ENCODE peak calls at places on chromosome 5, in seven cellular contexts. U, N, B, P, T, R and L are unnamed samples.
A peak's percentile ranks its signal among the peaks of the same experiment; 100 is the strongest.

GRCh38 chr5:119071573-119071874 is 637 bp downstream of the DMXL1 start:
- DNase-seq in U (no peak), N (peak; percentile 2), B (no peak), P (no peak), T (no peak), R (no peak), L (peak; percentile 17)

GRCh38 chr5:164687391-164687790 is 1182.0 kb downstream of the MAT2B start:
- DNase-seq in U (no peak), N (no peak), B (no peak), P (no peak), T (no peak), R (no peak), L (no peak)

GRCh38 chr5:83718195-83718825 is 2.3 kb downstream of the HAPLN1 start:
- DNase-seq in U (no peak), N (peak; percentile 73), B (peak; percentile 28), P (peak; percentile 62), T (no peak), R (no peak), L (no peak)

GRCh38 chr5:44389410-44389879 is at the start of gene FGF10:
- DNase-seq in U (no peak), N (no peak), B (peak; percentile 7), P (no peak), T (no peak), R (peak; percentile 68), L (no peak)

GRCh38 chr5:10679336-10679988 is 81.6 kb downstream of the DAP start:
- DNase-seq in U (no peak), N (no peak), B (no peak), P (no peak), T (no peak), R (no peak), L (no peak)

GRCh38 chr5:61603211-61603908 is 271.3 kb downstream of the ZSWIM6 start:
- DNase-seq in U (no peak), N (no peak), B (peak; percentile 32), P (peak; percentile 44), T (no peak), R (no peak), L (no peak)

GRCh38 chr5:74357827-74358226 is 282.7 kb downstream of the ENC1 start:
- DNase-seq in U (no peak), N (peak; percentile 19), B (no peak), P (no peak), T (no peak), R (no peak), L (no peak)

GRCh38 chr5:32628049-32628803 is 42.9 kb downstream of the SUB1 start:
- DNase-seq in U (no peak), N (peak; percentile 85), B (peak; percentile 22), P (no peak), T (no peak), R (no peak), L (no peak)

GRCh38 chr5:72244862-72245371 is 75.1 kb downstream of the MRPS27 start:
- DNase-seq in U (no peak), N (peak; percentile 61), B (no peak), P (peak; percentile 19), T (no peak), R (peak; percentile 14), L (no peak)

GRCh38 chr5:103347729-103348128 is 89.2 kb downstream of the MACIR start:
- DNase-seq in U (no peak), N (no peak), B (no peak), P (no peak), T (no peak), R (no peak), L (no peak)

GRCh38 chr5:10632110-10632903 is 68.4 kb downstream of the ANKRD33B start:
- DNase-seq in U (no peak), N (peak; percentile 59), B (no peak), P (no peak), T (no peak), R (no peak), L (no peak)

GRCh38 chr5:5695266-5695665 is 272.8 kb downstream of the ICE1 start:
- DNase-seq in U (no peak), N (no peak), B (no peak), P (no peak), T (no peak), R (no peak), L (no peak)

GRCh38 chr5:78922879-78923621 is 62.1 kb downstream of the ARSB start:
- DNase-seq in U (no peak), N (no peak), B (no peak), P (no peak), T (no peak), R (no peak), L (no peak)

GRCh38 chr5:131382407-131383395 is 118.8 kb downstream of the CDC42SE2 start:
- DNase-seq in U (no peak), N (peak; percentile 58), B (peak; percentile 41), P (peak; percentile 70), T (no peak), R (no peak), L (no peak)

GRCh38 chr5:154176191-154176590 is 14.3 kb upstream of the GALNT10 start:
- DNase-seq in U (no peak), N (peak; percentile 50), B (no peak), P (no peak), T (no peak), R (no peak), L (no peak)

GRCh38 chr5:99029172-99029571 is 100.4 kb upstream of the CHD1 start:
- DNase-seq in U (no peak), N (no peak), B (no peak), P (no peak), T (no peak), R (no peak), L (no peak)

GRCh38 chr5:126527892-126528291 is 67.1 kb downstream of the ALDH7A1 start:
- DNase-seq in U (no peak), N (peak; percentile 98), B (no peak), P (no peak), T (no peak), R (no peak), L (no peak)

GRCh38 chr5:157816682-157817268 is 42.2 kb downstream of the CLINT1 start:
- DNase-seq in U (no peak), N (peak; percentile 29), B (no peak), P (no peak), T (no peak), R (no peak), L (no peak)

GRCh38 chr5:170393235-170393634 is 4.1 kb upstream of the KCNMB1 start:
- DNase-seq in U (no peak), N (no peak), B (no peak), P (no peak), T (no peak), R (no peak), L (no peak)

GRCh38 chr5:154190652-154191304 is at the start of gene GALNT10:
- DNase-seq in U (no peak), N (peak; percentile 66), B (peak; percentile 65), P (peak; percentile 59), T (no peak), R (peak; percentile 66), L (no peak)

DNA sequence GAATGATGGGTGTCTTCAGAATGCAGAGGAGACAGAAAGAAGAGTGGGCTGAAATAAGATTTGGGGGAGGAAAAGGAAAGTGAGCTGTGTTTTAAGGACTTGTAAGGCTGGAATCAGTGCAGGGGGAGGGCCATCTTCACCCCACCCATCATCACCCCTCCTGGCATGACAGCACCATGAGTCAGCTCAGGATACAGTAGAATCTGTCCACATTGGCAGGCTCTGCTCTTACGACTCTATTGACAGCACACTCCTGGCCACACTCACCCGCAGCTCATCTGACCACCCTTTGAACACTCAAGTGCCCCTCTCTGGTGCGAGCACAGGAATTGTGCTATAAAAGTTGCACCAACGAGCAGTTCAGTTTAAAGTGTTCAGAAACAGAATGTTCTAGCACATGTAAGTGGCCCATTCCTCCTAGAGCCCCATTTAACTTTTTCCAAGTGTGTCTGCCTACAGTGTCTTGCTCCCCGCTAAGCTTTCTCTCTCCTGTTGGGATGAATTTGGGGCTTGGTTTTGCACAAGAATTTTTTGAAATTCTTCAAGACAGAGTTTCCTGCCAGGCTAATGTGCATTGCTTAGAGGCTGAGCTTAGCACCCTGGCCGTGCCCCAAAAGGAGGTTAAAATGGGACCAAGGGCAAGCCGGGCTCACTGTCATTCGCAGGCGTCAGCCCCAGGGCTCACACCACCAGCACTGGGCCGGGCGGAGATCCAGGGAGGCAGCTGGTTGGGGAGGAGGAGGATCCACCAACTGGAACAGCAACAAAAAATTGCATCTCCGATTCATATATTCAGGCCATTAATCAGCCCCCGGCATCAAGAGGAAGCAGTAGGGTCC is 12.1 kb downstream of the ADRA1B start:
- DNase-seq in U (no peak), N (peak; percentile 90), B (peak; percentile 90), P (peak; percentile 73), T (no peak), R (peak; percentile 47), L (no peak)
- TF ChIP-seq POLR2A in U (no peak), N (no peak), B (no peak), P (no peak), T (no peak), R (no peak), L (no peak)

DNA sequence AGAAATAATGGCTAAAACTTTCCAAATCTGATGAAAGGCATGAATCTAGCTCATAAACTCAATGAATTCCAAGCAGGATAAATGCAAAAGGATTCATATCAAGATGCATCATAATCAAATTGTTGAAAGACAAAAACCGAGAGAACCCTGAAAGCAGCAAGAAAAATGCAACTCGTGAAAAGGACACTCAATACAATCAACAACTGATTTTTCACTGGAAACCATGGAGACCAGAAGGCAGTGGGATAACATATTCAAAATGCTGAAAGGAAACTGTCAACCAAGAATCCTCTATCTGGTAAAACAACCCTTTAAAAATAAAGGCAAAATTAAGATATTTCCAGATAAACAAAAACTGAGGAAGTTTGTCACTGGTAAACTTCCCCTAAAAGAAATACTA is 9.5 kb downstream of the FBXL17 start:
- DNase-seq in U (no peak), N (no peak), B (no peak), P (no peak), T (no peak), R (no peak), L (no peak)
- H3K9me3 ChIP-seq in U (peaks cover 7% of the 10 kb centered on the region), N (peaks cover 14% of the 10 kb centered on the region), B (no peaks in the 10 kb centered on the region), P (peaks cover 26% of the 10 kb centered on the region), T (peaks cover 30% of the 10 kb centered on the region), R (peaks cover 2% of the 10 kb centered on the region), L (no peaks in the 10 kb centered on the region)

GRCh38 chr5:68548959-68549676 is 333.6 kb downstream of the PIK3R1 start:
- DNase-seq in U (no peak), N (peak; percentile 92), B (no peak), P (peak; percentile 67), T (no peak), R (no peak), L (no peak)

GRCh38 chr5:68547621-68548020 is 332.1 kb downstream of the PIK3R1 start:
- DNase-seq in U (no peak), N (peak; percentile 42), B (no peak), P (no peak), T (no peak), R (no peak), L (no peak)

GRCh38 chr5:68544656-68545565 is 329.4 kb downstream of the PIK3R1 start:
- DNase-seq in U (no peak), N (peak; percentile 45), B (no peak), P (no peak), T (no peak), R (no peak), L (no peak)

GRCh38 chr5:68545636-68546325 is 330.2 kb downstream of the PIK3R1 start:
- DNase-seq in U (no peak), N (no peak), B (no peak), P (no peak), T (no peak), R (no peak), L (no peak)

GRCh38 chr5:68547049-68547448 is 331.5 kb downstream of the PIK3R1 start:
- DNase-seq in U (no peak), N (no peak), B (no peak), P (no peak), T (no peak), R (no peak), L (no peak)
- H3K27ac ChIP-seq in U (no peak overlapping the region), N (no peak overlapping the region), B (no peak overlapping the region), P (no peak overlapping the region), T (no peak overlapping the region), R (no peak overlapping the region), L (no peak overlapping the region)

GRCh38 chr5:93621340-93621872 is 38.4 kb downstream of the NR2F1 start:
- DNase-seq in U (peak; percentile 87), N (peak; percentile 70), B (peak; percentile 63), P (peak; percentile 64), T (peak; percentile 93), R (peak; percentile 77), L (no peak)
- TF ChIP-seq POLR2A in U (no peak), N (peak; percentile 59), B (no peak), P (no peak), T (no peak), R (peak; percentile 36), L (no peak)